ENCODE peak calls at places on chromosomes 16 and 17, in eight cellular contexts. Y is heart right ventricle, N is ELR, W is T-helper 2 cell, L is EH, S is ascending aorta, F is OCI-LY7, X is HuH-7. U is an unnamed sample.

GRCh38 chr17:45234641-45235040 is 13.0 kb downstream of the FMNL1 start:
- DNase-seq in W (no peak), S (no peak), N (peak; percentile 39), F (peak; percentile 76), X (peak; percentile 84), L (no peak), Y (no peak), U (peak; percentile 61)

GRCh38 chr17:77160877-77161530 is 20.2 kb downstream of the SEC14L1 start:
- DNase-seq in N (no peak), S (no peak), F (no peak), L (no peak), W (no peak), X (no peak), Y (no peak), U (no peak)

GRCh38 chr16:68636064-68636551 is 9.0 kb upstream of the CDH3 start:
- DNase-seq in X (no peak), F (no peak), S (no peak), Y (no peak), L (peak; percentile 44), W (no peak), N (peak; percentile 32), U (no peak)

GRCh38 chr17:61206922-61207321 is 192.7 kb upstream of the TBX2 start:
- DNase-seq in F (no peak), L (no peak), S (no peak), X (no peak), N (no peak), W (no peak), Y (no peak), U (no peak)

GRCh38 chr17:56440391-56440790 is 153.1 kb upstream of the NOG start:
- DNase-seq in S (no peak), N (peak; percentile 45), L (peak; percentile 76), Y (no peak), F (no peak), W (no peak), X (no peak), U (peak; percentile 36)

GRCh38 chr16:86038923-86039310 is 140.0 kb downstream of the IRF8 start:
- DNase-seq in X (no peak), S (no peak), F (no peak), L (no peak), N (no peak), Y (no peak), W (no peak), U (no peak)

GRCh38 chr16:1367486-1368174 is 15.9 kb downstream of the GNPTG start:
- DNase-seq in W (no peak), S (no peak), L (no peak), N (no peak), Y (no peak), F (no peak), X (no peak), U (no peak)

GRCh38 chr16:78094166-78094565 is 5.3 kb upstream of the WWOX start:
- DNase-seq in F (no peak), X (no peak), W (no peak), N (no peak), L (no peak), S (no peak), Y (no peak), U (no peak)

GRCh38 chr17:81534157-81535006 is 6.2 kb downstream of the FSCN2 start:
- DNase-seq in Y (no peak), S (no peak), L (peak; percentile 46), W (no peak), F (no peak), N (peak; percentile 39), X (no peak), U (no peak)

GRCh38 chr17:68169840-68170239 is 78.0 kb upstream of the AMZ2 start:
- DNase-seq in X (no peak), L (no peak), F (no peak), W (no peak), S (no peak), Y (no peak), N (no peak), U (no peak)

GRCh38 chr17:64491995-64492394 is 4.9 kb downstream of the POLG2 start:
- DNase-seq in W (no peak), F (no peak), S (no peak), N (peak; percentile 39), L (peak; percentile 40), Y (no peak), X (no peak), U (no peak)

GRCh38 chr16:85755929-85756768 is 5.3 kb upstream of the C16orf74 start:
- DNase-seq in X (no peak), W (no peak), S (no peak), Y (no peak), N (peak; percentile 45), F (peak; percentile 83), L (peak; percentile 50), U (no peak)

GRCh38 chr17:4837471-4838305 is 4.5 kb downstream of the MINK1 start:
- DNase-seq in N (no peak), S (no peak), W (no peak), L (no peak), Y (peak; percentile 42), X (no peak), F (no peak), U (no peak)

GRCh38 chr17:13346996-13347762 is 254.6 kb downstream of the HS3ST3A1 start:
- DNase-seq in L (peak; percentile 97), N (peak; percentile 98), S (no peak), F (no peak), Y (no peak), W (no peak), X (no peak), U (no peak)

GRCh38 chr16:89759742-89760366 is 38.5 kb downstream of the ZNF276 start:
- DNase-seq in N (no peak), Y (no peak), X (no peak), F (no peak), L (no peak), W (no peak), S (no peak), U (no peak)